ENCODE peak calls at places on chromosomes 11 and 22, in seven cellular contexts. B is mesenchymal stem cell, W is PC-9, J is DND-41, P is endodermal cell, N is left ventricle myocardium inferior, H is cardiac muscle cell. D is an unnamed sample. For H3K27me3, the result is how much of the 10 kb centered on the place peaks cover.

GRCh38 chr11:119081682-119082081 is 3.0 kb upstream of the HMBS start:
- DNase-seq in B (no peak), W (no peak), J (no peak), P (no peak), N (no peak), H (no peak), D (no peak)

GRCh38 chr11:15906481-15907035 is 449.8 kb downstream of the SOX6 start:
- DNase-seq in B (no peak), W (no peak), J (no peak), P (no peak), N (no peak), H (no peak), D (no peak)

GRCh38 chr22:29840498-29840897 is 2.4 kb upstream of the ASCC2 start:
- DNase-seq in B (peak), W (no peak), J (no peak), P (no peak), N (no peak), H (no peak), D (peak)

GRCh38 chr11:128725630-128726461 is 32.0 kb downstream of the FLI1 start:
- DNase-seq in B (peak), W (no peak), J (peak), P (no peak), N (no peak), H (peak), D (no peak)

GRCh38 chr11:129973809-129974208 is 28.8 kb downstream of the PRDM10 start:
- DNase-seq in B (no peak), W (no peak), J (no peak), P (peak), N (peak), H (no peak), D (no peak)

GRCh38 chr11:121930004-121930965 is 185.7 kb downstream of the BLID start:
- DNase-seq in B (no peak), W (no peak), J (no peak), P (no peak), N (no peak), H (peak), D (no peak)

GRCh38 chr11:10302744-10303557 is 1.9 kb upstream of the ADM start:
- DNase-seq in B (peak), W (peak), J (peak), P (peak), N (peak), H (peak), D (no peak)

GRCh38 chr11:101327908-101328307 is 198.3 kb upstream of the PGR start:
- DNase-seq in B (peak), W (no peak), J (no peak), P (no peak), N (no peak), H (peak), D (peak)

GRCh38 chr11:117010808-117011540 is 87.3 kb downstream of the SIK3 start:
- DNase-seq in B (peak), W (no peak), J (no peak), P (peak), N (no peak), H (peak), D (peak)

GRCh38 chr11:102361100-102362021 is 14.3 kb downstream of the BIRC2 start:
- DNase-seq in B (peak), W (no peak), J (peak), P (no peak), N (no peak), H (no peak), D (no peak)

GRCh38 chr22:32737811-32738210 is 63.7 kb upstream of the TIMP3 start:
- DNase-seq in B (no peak), W (no peak), J (no peak), P (no peak), N (no peak), H (peak), D (no peak)

GRCh38 chr11:91446267-91446666 is 778.4 kb upstream of the FAT3 start:
- DNase-seq in B (no peak), W (no peak), J (no peak), P (no peak), N (no peak), H (no peak), D (no peak)
- H3K27me3 ChIP-seq in B (under half), W (under half), J (under half), P (under half), N (under half), H (under half), D (under half)

GRCh38 chr11:32092581-32093170 is 1.8 kb downstream of the RCN1 start:
- DNase-seq in B (no peak), W (no peak), J (no peak), P (no peak), N (no peak), H (no peak), D (no peak)
- H3K4me3 ChIP-seq in B (peak), W (peak), J (peak), P (peak), N (peak), H (no peak), D (no peak)

GRCh38 chr11:75160880-75161279 is 10.0 kb downstream of the SLCO2B1 start:
- DNase-seq in B (no peak), W (no peak), J (no peak), P (no peak), N (no peak), H (no peak), D (no peak)

GRCh38 chr11:75163917-75164316 is 13.0 kb downstream of the SLCO2B1 start:
- DNase-seq in B (no peak), W (no peak), J (no peak), P (no peak), N (no peak), H (no peak), D (no peak)

GRCh38 chr11:75164318-75164827 is 13.5 kb downstream of the SLCO2B1 start:
- DNase-seq in B (no peak), W (no peak), J (no peak), P (no peak), N (peak), H (no peak), D (no peak)

GRCh38 chr11:75161506-75161905 is 10.6 kb downstream of the SLCO2B1 start:
- DNase-seq in B (no peak), W (no peak), J (no peak), P (no peak), N (no peak), H (peak), D (no peak)

DNA sequence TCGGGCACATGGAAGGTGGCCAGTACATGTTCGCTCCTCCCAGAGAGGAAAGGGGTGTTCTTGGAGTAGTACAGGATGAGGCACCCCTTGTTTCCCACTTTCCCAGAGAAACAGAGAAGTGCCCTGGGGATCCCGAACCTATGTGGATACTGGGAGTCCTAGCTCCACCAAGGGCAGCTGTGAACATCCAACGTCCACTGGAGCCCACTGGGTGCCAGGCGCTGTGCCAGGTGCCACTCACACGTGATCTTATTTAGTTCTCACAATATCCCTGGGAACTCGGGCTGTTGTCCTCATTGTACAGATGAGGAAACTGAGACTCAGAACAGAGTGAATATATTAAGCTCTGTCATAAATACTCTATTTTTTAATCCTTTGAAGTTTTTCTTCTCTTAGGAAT is 12.0 kb downstream of the SLCO2B1 start:
- DNase-seq in B (no peak), W (no peak), J (no peak), P (no peak), N (no peak), H (no peak), D (no peak)
- H3K27me3 ChIP-seq in B (under half), W (half or more), J (under half), P (under half), N (under half), H (under half), D (under half)

DNA sequence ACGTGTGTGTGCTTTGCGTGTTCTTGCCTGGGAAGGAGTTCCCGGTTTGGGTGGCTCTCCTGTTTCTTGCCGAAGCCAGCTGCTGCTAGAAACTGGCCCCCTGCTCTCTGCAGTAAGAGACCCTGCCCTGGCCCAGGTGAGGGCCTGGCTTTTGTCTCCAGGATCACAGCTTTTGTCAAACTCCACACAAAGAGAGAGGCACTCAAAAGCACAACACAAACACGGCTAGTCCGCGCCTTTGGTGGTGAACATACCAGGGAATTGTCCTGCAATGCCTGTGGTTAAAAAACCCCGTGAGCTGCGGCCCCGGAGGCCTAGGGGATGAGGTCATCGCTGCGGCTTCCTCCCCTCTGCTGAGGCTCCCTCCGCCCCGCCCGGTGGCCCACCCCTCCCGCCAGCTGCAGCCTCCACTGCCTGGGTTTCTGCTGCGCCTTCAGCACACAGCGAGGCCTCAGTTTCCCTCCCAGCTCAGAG is 88.9 kb downstream of the KCNQ1 start:
- DNase-seq in B (peak), W (peak), J (peak), P (peak), N (peak), H (peak), D (peak)
- H3K4me3 ChIP-seq in B (no peak), W (peak), J (no peak), P (peak), N (peak), H (no peak), D (peak)

DNA sequence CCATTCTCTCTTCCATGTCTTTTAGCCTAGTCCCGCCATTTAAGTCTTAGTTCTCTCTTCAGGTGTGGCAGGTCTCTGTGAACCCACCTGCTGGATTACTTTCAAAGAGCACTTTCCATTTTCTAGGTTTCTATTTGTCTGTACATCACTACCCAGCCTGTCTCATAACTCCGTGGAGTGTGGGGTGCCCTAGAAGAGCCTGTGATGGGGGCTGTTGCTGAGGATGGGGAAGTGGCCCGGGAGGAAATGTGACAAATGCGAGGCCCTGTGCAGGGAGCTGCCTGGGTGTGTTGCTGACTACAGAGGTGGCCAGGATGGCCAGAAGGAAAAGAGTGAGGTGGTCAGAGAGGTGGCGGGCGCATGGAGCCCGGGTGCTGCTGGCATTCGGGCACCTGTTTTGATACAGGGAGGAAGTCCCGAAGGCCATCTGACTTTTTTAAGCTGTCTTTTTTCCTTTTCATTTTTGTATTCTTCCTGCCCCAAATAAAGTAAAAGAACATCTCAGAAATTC is 10.7 kb downstream of the DGCR8 start:
- DNase-seq in B (no peak), W (no peak), J (no peak), P (no peak), N (no peak), H (no peak), D (no peak)
- H3K27me3 ChIP-seq in B (under half), W (under half), J (under half), P (under half), N (under half), H (under half), D (under half)

GRCh38 chr22:23183107-23183698 is 2.9 kb downstream of the BCR start:
- DNase-seq in B (peak), W (peak), J (peak), P (peak), N (peak), H (peak), D (peak)

GRCh38 chr22:23181763-23182288 is 1.5 kb downstream of the BCR start:
- DNase-seq in B (no peak), W (no peak), J (no peak), P (no peak), N (no peak), H (no peak), D (no peak)

GRCh38 chr22:23184100-23184763 is 3.9 kb downstream of the BCR start:
- DNase-seq in B (no peak), W (no peak), J (no peak), P (no peak), N (no peak), H (no peak), D (no peak)

GRCh38 chr22:23180893-23181762 is 819 bp downstream of the BCR start:
- DNase-seq in B (no peak), W (no peak), J (peak), P (peak), N (peak), H (no peak), D (no peak)

DNA sequence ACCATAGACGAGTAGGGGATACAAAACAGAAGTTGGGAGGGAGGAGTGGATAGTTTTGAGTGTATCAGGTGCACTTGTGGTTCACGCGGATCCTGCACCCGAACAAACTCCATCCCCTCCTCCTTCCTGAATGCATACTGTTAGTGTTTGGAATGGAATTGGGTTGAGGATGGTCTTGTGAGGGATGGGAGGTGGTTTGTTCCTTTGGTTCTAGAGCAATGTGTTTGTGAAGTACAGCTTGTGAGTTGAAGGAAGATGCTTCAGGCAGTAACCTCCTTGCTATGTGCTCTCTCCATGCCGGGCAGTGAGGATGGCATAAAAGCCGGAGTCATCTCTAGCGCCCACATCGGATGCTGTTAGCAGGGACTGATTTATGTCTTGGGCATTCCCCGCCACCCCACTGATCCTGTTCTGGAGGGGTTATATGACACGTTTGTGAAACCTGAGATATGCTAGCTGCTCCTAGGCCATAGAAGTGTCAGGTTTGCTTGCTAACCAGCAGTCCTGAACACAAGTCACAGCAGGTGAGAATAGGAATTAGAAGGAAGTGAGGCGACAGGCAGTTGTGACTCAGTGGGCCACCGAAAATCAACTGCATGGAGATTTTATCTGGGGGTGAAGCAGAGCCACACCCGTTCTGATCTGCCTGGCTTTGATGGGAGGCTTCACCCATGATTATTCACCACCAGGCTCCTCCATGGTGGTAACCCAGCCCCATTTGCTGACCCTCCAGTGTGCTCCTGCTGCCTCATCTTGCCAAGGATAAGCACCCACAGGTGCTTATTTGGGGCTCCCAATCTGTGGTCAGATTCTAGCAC is 2.2 kb downstream of the BCR start:
- DNase-seq in B (peak), W (peak), J (peak), P (peak), N (no peak), H (no peak), D (peak)
- H3K4me3 ChIP-seq in B (peak), W (peak), J (peak), P (peak), N (peak), H (peak), D (peak)

GRCh38 chr11:86491048-86491447 is 116.4 kb downstream of the CCDC81 start:
- DNase-seq in B (no peak), W (no peak), J (no peak), P (no peak), N (no peak), H (no peak), D (no peak)
- H3K27me3 ChIP-seq in B (under half), W (under half), J (under half), P (under half), N (under half), H (under half), D (under half)

GRCh38 chr11:66101055-66101454 is 31.0 kb downstream of the PACS1 start:
- DNase-seq in B (no peak), W (no peak), J (no peak), P (no peak), N (no peak), H (no peak), D (no peak)
- H3K4me3 ChIP-seq in B (no peak), W (no peak), J (no peak), P (no peak), N (no peak), H (no peak), D (no peak)

GRCh38 chr11:114281388-114281956 is 14.7 kb upstream of the NNMT start:
- DNase-seq in B (no peak), W (no peak), J (no peak), P (no peak), N (no peak), H (peak), D (no peak)
- H3K27me3 ChIP-seq in B (under half), W (under half), J (under half), P (under half), N (under half), H (under half), D (under half)